ENCODE peak calls at places on chromosome 15, in ten cellular contexts. One of them, this sample, is unnamed.

GRCh38 chr15:67784057-67784781 is 41.1 kb upstream of the SKOR1 start:
- DNase-seq in HT1080: no peak
- DNase-seq in MCF 10A: no peak
- DNase-seq in Peyer's patch: peak
- DNase-seq in sigmoid colon: no peak
- DNase-seq in glomerular endothelial cell: no peak
- DNase-seq in kidney tubule cell: no peak
- DNase-seq in MM.1S: peak
- DNase-seq in NCI-H2029: no peak
- DNase-seq in naive thymus-derived CD8-positive, alpha-beta T cell: no peak
- DNase-seq in this sample: peak

GRCh38 chr15:68166847-68167246 is 38.3 kb downstream of the CALML4 start:
- DNase-seq in HT1080: no peak
- DNase-seq in MCF 10A: no peak
- DNase-seq in Peyer's patch: no peak
- DNase-seq in sigmoid colon: no peak
- DNase-seq in glomerular endothelial cell: no peak
- DNase-seq in kidney tubule cell: no peak
- DNase-seq in MM.1S: no peak
- DNase-seq in NCI-H2029: no peak
- DNase-seq in naive thymus-derived CD8-positive, alpha-beta T cell: no peak
- DNase-seq in this sample: no peak

GRCh38 chr15:59687831-59688230 is 1.3 kb downstream of the BNIP2 start:
- DNase-seq in HT1080: peak
- DNase-seq in MCF 10A: peak
- DNase-seq in Peyer's patch: no peak
- DNase-seq in sigmoid colon: no peak
- DNase-seq in glomerular endothelial cell: peak
- DNase-seq in kidney tubule cell: peak
- DNase-seq in MM.1S: peak
- DNase-seq in NCI-H2029: no peak
- DNase-seq in naive thymus-derived CD8-positive, alpha-beta T cell: no peak
- DNase-seq in this sample: no peak

GRCh38 chr15:31235298-31236183 is 91.1 kb upstream of the KLF13 start:
- DNase-seq in HT1080: no peak
- DNase-seq in MCF 10A: peak
- DNase-seq in Peyer's patch: no peak
- DNase-seq in sigmoid colon: peak
- DNase-seq in glomerular endothelial cell: no peak
- DNase-seq in kidney tubule cell: peak
- DNase-seq in MM.1S: no peak
- DNase-seq in NCI-H2029: peak
- DNase-seq in naive thymus-derived CD8-positive, alpha-beta T cell: no peak
- DNase-seq in this sample: peak

GRCh38 chr15:26842391-26842790 is 24.5 kb upstream of the GABRA5 start:
- DNase-seq in HT1080: no peak
- DNase-seq in MCF 10A: no peak
- DNase-seq in Peyer's patch: no peak
- DNase-seq in sigmoid colon: no peak
- DNase-seq in glomerular endothelial cell: no peak
- DNase-seq in kidney tubule cell: no peak
- DNase-seq in MM.1S: no peak
- DNase-seq in NCI-H2029: no peak
- DNase-seq in naive thymus-derived CD8-positive, alpha-beta T cell: no peak
- DNase-seq in this sample: no peak

GRCh38 chr15:82146990-82147461 is 101.2 kb upstream of the MEX3B start:
- DNase-seq in HT1080: peak
- DNase-seq in MCF 10A: peak
- DNase-seq in Peyer's patch: no peak
- DNase-seq in sigmoid colon: no peak
- DNase-seq in glomerular endothelial cell: peak
- DNase-seq in kidney tubule cell: peak
- DNase-seq in MM.1S: no peak
- DNase-seq in NCI-H2029: no peak
- DNase-seq in naive thymus-derived CD8-positive, alpha-beta T cell: no peak
- DNase-seq in this sample: no peak

GRCh38 chr15:61835476-61836106 is 224.7 kb downstream of the VPS13C start:
- DNase-seq in HT1080: peak
- DNase-seq in MCF 10A: peak
- DNase-seq in Peyer's patch: peak
- DNase-seq in sigmoid colon: peak
- DNase-seq in glomerular endothelial cell: no peak
- DNase-seq in kidney tubule cell: peak
- DNase-seq in MM.1S: peak
- DNase-seq in NCI-H2029: peak
- DNase-seq in naive thymus-derived CD8-positive, alpha-beta T cell: peak
- DNase-seq in this sample: peak

GRCh38 chr15:62889734-62890505 is 152.6 kb upstream of the TPM1 start:
- DNase-seq in HT1080: no peak
- DNase-seq in MCF 10A: peak
- DNase-seq in Peyer's patch: no peak
- DNase-seq in sigmoid colon: peak
- DNase-seq in glomerular endothelial cell: peak
- DNase-seq in kidney tubule cell: peak
- DNase-seq in MM.1S: no peak
- DNase-seq in NCI-H2029: no peak
- DNase-seq in naive thymus-derived CD8-positive, alpha-beta T cell: no peak
- DNase-seq in this sample: peak

GRCh38 chr15:78179906-78180305 is 30.7 kb downstream of the IDH3A start:
- DNase-seq in HT1080: no peak
- DNase-seq in MCF 10A: no peak
- DNase-seq in Peyer's patch: peak
- DNase-seq in sigmoid colon: no peak
- DNase-seq in glomerular endothelial cell: no peak
- DNase-seq in kidney tubule cell: no peak
- DNase-seq in MM.1S: no peak
- DNase-seq in NCI-H2029: no peak
- DNase-seq in naive thymus-derived CD8-positive, alpha-beta T cell: no peak
- DNase-seq in this sample: no peak